ENCODE peak calls at places on chromosome 13, in four cellular contexts. H, F, Q and M are unnamed samples.

GRCh38 chr13:113209880-113210421 is 538 bp downstream of the CUL4A start:
- DNase-seq in H (peak), F (peak), Q (no peak), M (peak)

GRCh38 chr13:95546919-95547318 is 5.6 kb upstream of the CLDN10 start:
- DNase-seq in H (no peak), F (no peak), Q (no peak), M (no peak)

GRCh38 chr13:98468352-98468751 is 108.6 kb downstream of the STK24 start:
- DNase-seq in H (no peak), F (no peak), Q (no peak), M (no peak)

GRCh38 chr13:19984430-19985218 is 26.1 kb downstream of the ZMYM2 start:
- DNase-seq in H (peak), F (peak), Q (no peak), M (peak)

GRCh38 chr13:97359181-97360057 is 74.5 kb upstream of the RAP2A start:
- DNase-seq in H (peak), F (peak), Q (no peak), M (peak)

GRCh38 chr13:25175026-25175425 is 2.9 kb upstream of the AMER2 start:
- DNase-seq in H (no peak), F (no peak), Q (no peak), M (no peak)

GRCh38 chr13:31200636-31200970 is 828 bp downstream of the B3GLCT start:
- DNase-seq in H (peak), F (peak), Q (no peak), M (peak)

GRCh38 chr13:114152831-114153371 is 20.5 kb upstream of the RASA3 start:
- DNase-seq in H (peak), F (no peak), Q (no peak), M (no peak)

GRCh38 chr13:41802033-41802683 is 158.8 kb downstream of the VWA8 start:
- DNase-seq in H (no peak), F (no peak), Q (no peak), M (no peak)

GRCh38 chr13:35496761-35497386 is 20.4 kb upstream of the MAB21L1 start:
- DNase-seq in H (no peak), F (no peak), Q (no peak), M (no peak)

GRCh38 chr13:111876506-111876905 is 190.4 kb upstream of the SOX1 start:
- DNase-seq in H (no peak), F (no peak), Q (no peak), M (no peak)

GRCh38 chr13:30698023-30698422 is 37.3 kb upstream of the ALOX5AP start:
- DNase-seq in H (no peak), F (no peak), Q (no peak), M (no peak)

GRCh38 chr13:37074703-37075102 is 15.2 kb upstream of the SUPT20H start:
- DNase-seq in H (peak), F (peak), Q (no peak), M (peak)

GRCh38 chr13:74062933-74063332 is 71.3 kb downstream of the KLF12 start:
- DNase-seq in H (no peak), F (no peak), Q (no peak), M (no peak)

GRCh38 chr13:96822900-96823299 is 171.4 kb downstream of the OXGR1 start:
- DNase-seq in H (peak), F (peak), Q (no peak), M (peak)

GRCh38 chr13:79318664-79319063 is 87.4 kb downstream of the RBM26 start:
- DNase-seq in H (no peak), F (no peak), Q (no peak), M (no peak)

GRCh38 chr13:39536906-39537305 is 66.1 kb downstream of the LHFPL6 start:
- DNase-seq in H (peak), F (no peak), Q (no peak), M (peak)

DNA sequence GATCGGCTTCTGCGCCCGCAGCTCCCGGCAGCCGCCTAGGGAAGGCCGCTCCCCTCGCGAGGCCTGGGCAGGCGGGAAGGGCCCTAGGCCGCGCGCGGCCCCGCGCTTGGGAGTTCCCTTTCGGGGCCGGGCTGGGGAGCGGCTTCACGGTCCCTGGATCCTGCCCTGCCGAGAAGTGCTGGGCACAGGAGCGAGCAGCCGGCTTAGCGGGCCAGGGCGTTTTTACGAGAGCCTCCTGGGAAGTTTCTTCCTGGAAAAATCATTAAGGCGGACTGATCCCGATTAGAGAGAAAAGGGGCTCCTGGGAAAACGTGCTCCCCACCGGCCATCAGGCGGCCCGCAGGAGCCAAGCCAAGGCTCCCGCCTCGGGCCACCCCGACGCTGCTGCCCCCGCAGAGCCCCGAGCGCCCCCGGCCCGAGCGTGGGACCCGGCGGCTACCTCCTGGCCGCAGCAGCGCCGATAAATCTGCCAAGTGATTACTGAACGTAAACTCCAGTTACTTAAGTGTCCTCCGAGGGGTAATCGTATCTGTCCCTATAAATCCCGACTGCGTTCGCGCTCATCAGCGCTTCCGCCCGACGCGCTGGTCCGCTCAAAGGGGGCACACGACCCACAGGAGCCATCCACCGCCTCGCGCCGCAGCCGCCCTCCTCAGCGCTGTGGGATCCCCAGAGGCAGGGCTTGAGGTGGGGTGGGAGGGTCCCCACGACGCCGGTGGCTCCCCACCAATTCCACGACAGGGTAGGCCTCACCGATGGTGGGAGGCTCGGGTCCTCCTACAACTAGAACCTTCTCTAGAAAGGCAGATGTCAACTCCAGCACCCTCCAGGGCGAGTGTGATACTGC is 2.8 kb downstream of the ZIC5 start:
- DNase-seq in H (no peak), F (no peak), Q (no peak), M (peak)
- TF ChIP-seq EZH2 in H (no peak), F (no peak), Q (no peak), M (no peak)

GRCh38 chr13:21075303-21076264 is 14.2 kb upstream of the LATS2 start:
- DNase-seq in H (peak), F (no peak), Q (no peak), M (no peak)
- H3K4me3 ChIP-seq in H (peak), F (peak), Q (peak), M (no peak)

DNA sequence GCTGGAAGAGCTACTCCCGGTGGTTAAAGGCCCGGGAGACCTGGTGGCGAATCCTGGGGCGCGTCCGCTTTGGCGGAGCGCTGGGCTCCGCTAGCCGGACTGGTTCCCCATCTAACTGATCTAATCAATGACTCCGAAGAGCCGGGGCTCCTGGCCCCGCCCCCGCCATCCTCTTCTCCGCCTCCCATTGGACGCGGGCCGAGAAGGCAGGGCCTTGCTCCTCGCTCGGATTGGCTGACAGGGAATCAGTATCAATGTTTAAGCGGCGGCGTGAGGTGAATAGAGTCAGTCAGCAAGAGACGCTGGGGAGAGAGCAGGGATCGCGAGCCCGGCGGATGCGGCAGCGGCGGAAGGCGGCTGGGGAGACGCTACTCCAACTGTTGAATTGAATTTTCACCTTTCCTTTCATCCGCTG is 1.7 kb upstream of the PCDH17 start:
- DNase-seq in H (peak), F (peak), Q (peak), M (peak)
- TF ChIP-seq EZH2 in H (no peak), F (no peak), Q (no peak), M (no peak)

GRCh38 chr13:50153888-50154287 is 138.6 kb downstream of the KCNRG start:
- DNase-seq in H (no peak), F (no peak), Q (no peak), M (no peak)
- H3K4me3 ChIP-seq in H (no peak), F (no peak), Q (no peak), M (no peak)

GRCh38 chr13:109789262-109789661 is 2.9 kb upstream of the IRS2 start:
- DNase-seq in H (no peak), F (no peak), Q (no peak), M (peak)

GRCh38 chr13:109788372-109789195 is 2.2 kb upstream of the IRS2 start:
- DNase-seq in H (no peak), F (no peak), Q (no peak), M (no peak)

GRCh38 chr13:109785892-109786450 is 412 bp downstream of the IRS2 start:
- DNase-seq in H (peak), F (no peak), Q (no peak), M (no peak)

GRCh38 chr13:109786457-109787134 is at the start of gene IRS2:
- DNase-seq in H (peak), F (peak), Q (peak), M (peak)

DNA sequence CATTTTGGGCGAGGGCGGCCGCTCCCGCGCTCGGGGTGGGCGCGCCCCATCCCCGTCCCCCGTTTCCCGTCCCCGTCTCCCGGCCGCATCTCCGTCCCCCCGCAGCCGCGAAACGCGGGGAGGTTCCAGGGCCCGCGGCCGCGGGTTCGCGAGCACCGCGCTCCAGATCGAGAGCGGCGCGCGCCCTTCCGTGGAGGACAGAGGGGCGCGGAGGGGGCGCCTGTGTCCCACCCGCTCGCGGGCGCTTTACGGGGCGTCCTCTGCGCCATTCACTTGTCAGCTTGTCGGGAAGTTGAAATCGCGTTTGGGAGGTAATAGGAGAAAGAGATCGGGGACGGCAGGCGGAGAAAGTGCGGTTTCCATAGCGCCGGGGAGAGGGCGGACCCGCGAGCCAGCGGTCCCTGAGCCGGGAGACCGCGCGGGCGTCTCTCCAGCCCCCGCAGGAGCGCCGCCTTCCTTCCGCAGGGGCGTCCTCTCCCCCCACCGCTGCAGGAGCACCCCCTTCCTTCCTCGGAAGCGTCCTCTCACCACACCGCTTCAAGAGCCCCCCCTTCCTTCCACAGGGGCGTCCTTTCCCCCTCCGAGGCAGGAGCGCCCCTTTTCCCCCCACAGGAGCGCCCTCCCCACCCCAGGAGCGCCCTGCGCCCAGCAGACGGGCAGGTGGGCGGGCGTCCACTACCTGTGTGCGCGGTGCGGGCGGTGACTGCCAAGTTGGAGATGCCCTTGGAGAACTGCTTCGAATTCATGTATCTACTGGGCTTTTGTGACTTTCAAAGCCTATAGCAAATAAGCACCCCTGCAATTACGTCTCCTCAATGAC is 962 bp upstream of the IRS2 start:
- DNase-seq in H (peak), F (peak), Q (no peak), M (peak)
- TF ChIP-seq EZH2 in H (no peak), F (no peak), Q (no peak), M (no peak)

GRCh38 chr13:48158290-48158689 is 63.4 kb upstream of the MED4 start:
- DNase-seq in H (no peak), F (no peak), Q (no peak), M (peak)
- H3K4me3 ChIP-seq in H (no peak), F (no peak), Q (no peak), M (no peak)